ENCODE peak calls at places on chromosomes 4 and X, in ten cellular contexts. I, B, P, D, F, C, L, G, J and Q are unnamed samples.

GRCh38 chrX:19776753-19777152 is 110.6 kb downstream of the SH3KBP1 start:
- DNase-seq in P (no peak), C (no peak), D (no peak), B (no peak), G (no peak), I (no peak), F (no peak), L (no peak), J (no peak), Q (no peak)

GRCh38 chr4:2962099-2962455 is 1.1 kb downstream of the NOP14 start:
- DNase-seq in D (no peak), L (no peak), I (no peak), G (no peak), P (peak), B (no peak), C (no peak), J (peak), F (no peak), Q (no peak)

GRCh38 chr4:164779080-164779479 is 25.1 kb downstream of the SMIM31 start:
- DNase-seq in J (no peak), G (no peak), C (no peak), P (no peak), D (no peak), F (no peak), L (no peak), I (no peak), B (no peak), Q (no peak)

GRCh38 chrX:74492720-74493201 is 71.5 kb downstream of the SLC16A2 start:
- DNase-seq in P (peak), I (no peak), G (no peak), C (no peak), D (peak), F (no peak), J (no peak), B (no peak), L (no peak), Q (no peak)

GRCh38 chr4:142095886-142096605 is 459.7 kb downstream of the IL15 start:
- DNase-seq in G (peak), C (no peak), J (no peak), D (peak), B (no peak), P (peak), L (no peak), I (no peak), F (no peak), Q (no peak)

GRCh38 chr4:110049951-110050925 is 137.6 kb downstream of the EGF start:
- DNase-seq in B (peak), F (no peak), L (no peak), J (no peak), D (peak), C (no peak), P (peak), G (peak), I (peak), Q (no peak)

GRCh38 chr4:99653921-99654890 is 3.4 kb downstream of the C4orf54 start:
- DNase-seq in B (no peak), D (no peak), J (no peak), C (no peak), P (no peak), L (no peak), G (no peak), I (no peak), F (no peak), Q (no peak)

GRCh38 chr4:128286474-128287158 is 997 bp downstream of the PGRMC2 start:
- DNase-seq in L (no peak), F (no peak), G (no peak), D (peak), C (no peak), I (peak), P (peak), B (peak), J (no peak), Q (no peak)

GRCh38 chr4:87982446-87982845 is 6.9 kb downstream of the SPP1 start:
- DNase-seq in C (no peak), P (no peak), L (no peak), B (no peak), G (no peak), D (no peak), J (no peak), F (no peak), I (no peak), Q (no peak)

GRCh38 chr4:84089652-84090437 is 409.2 kb downstream of the NKX6-1 start:
- DNase-seq in F (no peak), G (no peak), L (no peak), D (no peak), C (no peak), J (no peak), P (no peak), B (no peak), I (no peak), Q (no peak)

GRCh38 chr4:172666711-172667368 is 501.8 kb upstream of the GALNT7 start:
- DNase-seq in I (no peak), L (no peak), G (no peak), C (no peak), F (no peak), D (peak), P (peak), J (no peak), B (no peak), Q (no peak)

GRCh38 chr4:65482410-65482809 is 187.9 kb downstream of the EPHA5 start:
- DNase-seq in B (no peak), F (no peak), L (no peak), D (peak), P (peak), C (no peak), I (no peak), G (no peak), J (no peak), Q (no peak)

GRCh38 chrX:57595381-57595811 is 3.6 kb downstream of the ZXDB start:
- DNase-seq in G (peak), F (no peak), I (no peak), J (no peak), D (peak), B (no peak), C (no peak), P (peak), L (no peak), Q (no peak)

GRCh38 chrX:12223650-12224049 is 85.4 kb downstream of the FRMPD4 start:
- DNase-seq in C (no peak), B (no peak), D (peak), I (no peak), L (no peak), P (peak), J (no peak), F (no peak), G (no peak), Q (no peak)

GRCh38 chr4:46839128-46839527 is 69.9 kb downstream of the COX7B2 start:
- DNase-seq in D (no peak), B (no peak), I (no peak), G (no peak), J (no peak), F (no peak), P (no peak), C (no peak), L (no peak), Q (no peak)

GRCh38 chr4:185112104-185112503 is 31.0 kb upstream of the SLC25A4 start:
- DNase-seq in B (no peak), G (peak), I (no peak), L (no peak), P (peak), F (no peak), D (peak), J (no peak), C (no peak), Q (no peak)

GRCh38 chr4:95869961-95870500 is 30.1 kb downstream of the PDHA2 start:
- DNase-seq in L (no peak), I (no peak), F (no peak), G (no peak), B (no peak), P (no peak), J (no peak), C (no peak), D (no peak), Q (no peak)

GRCh38 chr4:13891544-13891939 is 264.0 kb upstream of the BOD1L1 start:
- DNase-seq in D (no peak), F (no peak), I (no peak), C (no peak), P (no peak), B (no peak), J (no peak), L (no peak), G (no peak), Q (no peak)

GRCh38 chr4:167555338-167556022 is 321.2 kb upstream of the SPOCK3 start:
- DNase-seq in C (no peak), G (no peak), F (no peak), J (no peak), L (no peak), I (no peak), P (no peak), D (peak), B (no peak), Q (no peak)
- TF ChIP-seq CTCF in C (no peak), G (no peak), F (no peak), J (no peak), L (no peak), I (no peak), P (no peak), D (no peak), B (no peak), Q (no peak)

DNA sequence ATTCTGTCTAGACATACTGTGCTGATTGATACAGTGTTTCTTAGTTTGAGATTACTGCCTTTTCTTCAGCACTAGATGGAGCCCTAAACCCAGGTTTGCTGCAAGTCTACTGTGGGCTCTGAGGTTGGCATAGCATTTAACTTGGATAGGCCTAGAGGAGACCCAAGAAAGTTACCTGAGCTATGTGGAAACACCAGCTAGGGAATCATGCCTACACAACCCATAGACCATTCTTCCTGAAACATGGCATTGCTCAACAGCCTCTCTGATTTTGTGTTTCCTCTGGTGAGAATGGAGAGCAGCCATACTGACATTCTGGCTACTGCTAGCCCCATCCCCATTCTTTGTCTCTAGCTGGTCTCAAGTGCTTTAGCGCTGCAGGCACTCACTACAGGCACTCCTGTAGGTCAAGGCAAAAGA is 287.7 kb upstream of the PCDH18 start:
- DNase-seq in I (peak), L (no peak), B (no peak), J (no peak), C (no peak), P (peak), F (no peak), G (peak), D (peak), Q (no peak)
- TF ChIP-seq CTCF in I (peak), L (peak), B (peak), J (no peak), C (no peak), P (peak), F (peak), G (peak), D (peak), Q (peak)

DNA sequence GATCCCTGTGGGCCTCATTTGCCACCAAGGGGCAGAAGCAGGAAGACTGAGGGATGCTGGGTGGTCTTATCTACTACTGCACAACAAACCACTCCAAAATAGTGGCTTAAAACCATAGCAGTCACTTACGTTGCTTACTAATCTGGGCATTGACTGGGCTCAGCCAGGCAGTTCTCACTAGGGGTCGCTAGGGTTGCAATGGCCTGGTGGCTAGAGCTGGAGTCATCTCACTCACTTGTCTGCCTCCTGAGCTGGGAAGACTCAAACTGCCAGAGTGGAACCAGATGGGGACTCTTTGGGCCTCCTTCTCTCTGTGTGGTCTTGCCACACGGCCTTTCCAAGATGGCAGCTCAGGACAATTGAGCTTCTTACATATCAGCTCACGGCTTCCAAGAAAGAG is 216.3 kb upstream of the BCOR start:
- DNase-seq in C (no peak), G (no peak), L (no peak), P (no peak), F (no peak), B (no peak), I (no peak), D (no peak), J (no peak), Q (no peak)
- TF ChIP-seq CTCF in C (no peak), G (no peak), L (no peak), P (no peak), F (no peak), B (peak), I (no peak), D (no peak), J (no peak), Q (no peak)

GRCh38 chr4:115790812-115791211 is 677.4 kb upstream of the NDST4 start:
- DNase-seq in G (no peak), J (no peak), P (no peak), B (no peak), D (no peak), I (no peak), L (no peak), F (no peak), C (no peak), Q (no peak)
- TF ChIP-seq CTCF in G (no peak), J (no peak), P (no peak), B (no peak), D (no peak), I (no peak), L (no peak), F (no peak), C (peak), Q (peak)

GRCh38 chr4:81467672-81467964 is 4.1 kb downstream of the RASGEF1B start:
- DNase-seq in G (no peak), I (no peak), L (no peak), C (no peak), B (no peak), J (no peak), P (no peak), D (no peak), F (no peak), Q (no peak)
- TF ChIP-seq CTCF in G (no peak), I (no peak), L (peak), C (peak), B (no peak), J (no peak), P (no peak), D (no peak), F (no peak), Q (no peak)

GRCh38 chrX:125436855-125437254 is 117.2 kb downstream of the TEX13C start:
- DNase-seq in F (no peak), G (no peak), P (peak), J (no peak), C (no peak), I (no peak), D (peak), L (no peak), B (peak), Q (no peak)
- TF ChIP-seq CTCF in F (peak), G (no peak), P (peak), J (no peak), C (peak), I (peak), D (peak), L (peak), B (peak), Q (no peak)

GRCh38 chr4:80413096-80413495 is 77.6 kb downstream of the CFAP299 start:
- DNase-seq in D (no peak), L (no peak), G (no peak), B (no peak), I (no peak), P (no peak), F (no peak), J (no peak), C (no peak), Q (no peak)
- TF ChIP-seq CTCF in D (no peak), L (no peak), G (no peak), B (no peak), I (no peak), P (no peak), F (no peak), J (no peak), C (no peak), Q (no peak)